ENCODE peak calls at places on chromosomes 11 and 22, in nine cellular contexts. One of them, this sample, is unnamed.

GRCh38 chr22:42716649-42717127 is 4.0 kb downstream of the A4GALT start:
- DNase-seq in fibroblast of lung: no peak
- DNase-seq in K562: no peak
- DNase-seq in HCT116: no peak
- DNase-seq in GM23248: no peak
- DNase-seq in kidney: no peak
- DNase-seq in GM12878: peak
- DNase-seq in neuronal stem cell: no peak
- DNase-seq in Karpas-422: peak
- DNase-seq in this sample: no peak

GRCh38 chr11:40219401-40219800 is 1240.1 kb downstream of the LRRC4C start:
- DNase-seq in fibroblast of lung: no peak
- DNase-seq in K562: no peak
- DNase-seq in HCT116: no peak
- DNase-seq in GM23248: no peak
- DNase-seq in kidney: no peak
- DNase-seq in GM12878: no peak
- DNase-seq in neuronal stem cell: no peak
- DNase-seq in Karpas-422: no peak
- DNase-seq in this sample: peak

GRCh38 chr11:68031136-68031459 is 617 bp downstream of the NDUFS8 start:
- DNase-seq in fibroblast of lung: no peak
- DNase-seq in K562: no peak
- DNase-seq in HCT116: no peak
- DNase-seq in GM23248: peak
- DNase-seq in kidney: no peak
- DNase-seq in GM12878: no peak
- DNase-seq in neuronal stem cell: no peak
- DNase-seq in Karpas-422: peak
- DNase-seq in this sample: peak

GRCh38 chr22:45769569-45770210 is 98.1 kb downstream of the ATXN10 start:
- DNase-seq in fibroblast of lung: peak
- DNase-seq in K562: no peak
- DNase-seq in HCT116: no peak
- DNase-seq in GM23248: peak
- DNase-seq in kidney: no peak
- DNase-seq in GM12878: no peak
- DNase-seq in neuronal stem cell: no peak
- DNase-seq in Karpas-422: peak
- DNase-seq in this sample: no peak

GRCh38 chr11:8087185-8087584 is 6.2 kb downstream of the TUB start:
- DNase-seq in fibroblast of lung: no peak
- DNase-seq in K562: no peak
- DNase-seq in HCT116: no peak
- DNase-seq in GM23248: peak
- DNase-seq in kidney: no peak
- DNase-seq in GM12878: no peak
- DNase-seq in neuronal stem cell: no peak
- DNase-seq in Karpas-422: peak
- DNase-seq in this sample: no peak

GRCh38 chr11:74577624-74578396 is 14.6 kb upstream of the POLD3 start:
- DNase-seq in fibroblast of lung: no peak
- DNase-seq in K562: no peak
- DNase-seq in HCT116: no peak
- DNase-seq in GM23248: peak
- DNase-seq in kidney: no peak
- DNase-seq in GM12878: no peak
- DNase-seq in neuronal stem cell: no peak
- DNase-seq in Karpas-422: no peak
- DNase-seq in this sample: no peak

GRCh38 chr11:130592056-130592455 is 143.6 kb downstream of the ADAMTS15 start:
- DNase-seq in fibroblast of lung: peak
- DNase-seq in K562: no peak
- DNase-seq in HCT116: no peak
- DNase-seq in GM23248: peak
- DNase-seq in kidney: no peak
- DNase-seq in GM12878: no peak
- DNase-seq in neuronal stem cell: no peak
- DNase-seq in Karpas-422: no peak
- DNase-seq in this sample: peak

GRCh38 chr22:33327348-33327860 is 269.2 kb upstream of the SYN3 start:
- DNase-seq in fibroblast of lung: no peak
- DNase-seq in K562: no peak
- DNase-seq in HCT116: no peak
- DNase-seq in GM23248: no peak
- DNase-seq in kidney: no peak
- DNase-seq in GM12878: no peak
- DNase-seq in neuronal stem cell: no peak
- DNase-seq in Karpas-422: no peak
- DNase-seq in this sample: no peak

GRCh38 chr22:37258810-37259472 is 14.9 kb upstream of the RAC2 start:
- DNase-seq in fibroblast of lung: no peak
- DNase-seq in K562: no peak
- DNase-seq in HCT116: no peak
- DNase-seq in GM23248: no peak
- DNase-seq in kidney: no peak
- DNase-seq in GM12878: no peak
- DNase-seq in neuronal stem cell: no peak
- DNase-seq in Karpas-422: peak
- DNase-seq in this sample: no peak

GRCh38 chr11:33867566-33867965 is 24.3 kb downstream of the LMO2 start:
- DNase-seq in fibroblast of lung: no peak
- DNase-seq in K562: no peak
- DNase-seq in HCT116: no peak
- DNase-seq in GM23248: no peak
- DNase-seq in kidney: no peak
- DNase-seq in GM12878: no peak
- DNase-seq in neuronal stem cell: no peak
- DNase-seq in Karpas-422: no peak
- DNase-seq in this sample: no peak

GRCh38 chr11:33863418-33864172 is 28.3 kb downstream of the LMO2 start:
- DNase-seq in fibroblast of lung: no peak
- DNase-seq in K562: no peak
- DNase-seq in HCT116: no peak
- DNase-seq in GM23248: no peak
- DNase-seq in kidney: no peak
- DNase-seq in GM12878: no peak
- DNase-seq in neuronal stem cell: no peak
- DNase-seq in Karpas-422: no peak
- DNase-seq in this sample: no peak

GRCh38 chr11:33861911-33862310 is 30.0 kb downstream of the LMO2 start:
- DNase-seq in fibroblast of lung: no peak
- DNase-seq in K562: no peak
- DNase-seq in HCT116: no peak
- DNase-seq in GM23248: no peak
- DNase-seq in kidney: no peak
- DNase-seq in GM12878: no peak
- DNase-seq in neuronal stem cell: no peak
- DNase-seq in Karpas-422: no peak
- DNase-seq in this sample: no peak

GRCh38 chr11:33861366-33861765 is 30.5 kb downstream of the LMO2 start:
- DNase-seq in fibroblast of lung: no peak
- DNase-seq in K562: no peak
- DNase-seq in HCT116: no peak
- DNase-seq in GM23248: no peak
- DNase-seq in kidney: no peak
- DNase-seq in GM12878: no peak
- DNase-seq in neuronal stem cell: no peak
- DNase-seq in Karpas-422: no peak
- DNase-seq in this sample: no peak

GRCh38 chr11:33864479-33864878 is 27.4 kb downstream of the LMO2 start:
- DNase-seq in fibroblast of lung: no peak
- DNase-seq in K562: no peak
- DNase-seq in HCT116: no peak
- DNase-seq in GM23248: no peak
- DNase-seq in kidney: no peak
- DNase-seq in GM12878: no peak
- DNase-seq in neuronal stem cell: no peak
- DNase-seq in Karpas-422: no peak
- DNase-seq in this sample: no peak
- H3K9ac ChIP-seq in fibroblast of lung: no peak
- H3K9ac ChIP-seq in K562: no peak
- H3K9ac ChIP-seq in HCT116: no peak
- H3K9ac ChIP-seq in GM23248: no peak
- H3K9ac ChIP-seq in kidney: no peak
- H3K9ac ChIP-seq in GM12878: no peak
- H3K9ac ChIP-seq in neuronal stem cell: peak
- H3K9ac ChIP-seq in Karpas-422: no peak
- H3K9ac ChIP-seq in this sample: no peak

DNA sequence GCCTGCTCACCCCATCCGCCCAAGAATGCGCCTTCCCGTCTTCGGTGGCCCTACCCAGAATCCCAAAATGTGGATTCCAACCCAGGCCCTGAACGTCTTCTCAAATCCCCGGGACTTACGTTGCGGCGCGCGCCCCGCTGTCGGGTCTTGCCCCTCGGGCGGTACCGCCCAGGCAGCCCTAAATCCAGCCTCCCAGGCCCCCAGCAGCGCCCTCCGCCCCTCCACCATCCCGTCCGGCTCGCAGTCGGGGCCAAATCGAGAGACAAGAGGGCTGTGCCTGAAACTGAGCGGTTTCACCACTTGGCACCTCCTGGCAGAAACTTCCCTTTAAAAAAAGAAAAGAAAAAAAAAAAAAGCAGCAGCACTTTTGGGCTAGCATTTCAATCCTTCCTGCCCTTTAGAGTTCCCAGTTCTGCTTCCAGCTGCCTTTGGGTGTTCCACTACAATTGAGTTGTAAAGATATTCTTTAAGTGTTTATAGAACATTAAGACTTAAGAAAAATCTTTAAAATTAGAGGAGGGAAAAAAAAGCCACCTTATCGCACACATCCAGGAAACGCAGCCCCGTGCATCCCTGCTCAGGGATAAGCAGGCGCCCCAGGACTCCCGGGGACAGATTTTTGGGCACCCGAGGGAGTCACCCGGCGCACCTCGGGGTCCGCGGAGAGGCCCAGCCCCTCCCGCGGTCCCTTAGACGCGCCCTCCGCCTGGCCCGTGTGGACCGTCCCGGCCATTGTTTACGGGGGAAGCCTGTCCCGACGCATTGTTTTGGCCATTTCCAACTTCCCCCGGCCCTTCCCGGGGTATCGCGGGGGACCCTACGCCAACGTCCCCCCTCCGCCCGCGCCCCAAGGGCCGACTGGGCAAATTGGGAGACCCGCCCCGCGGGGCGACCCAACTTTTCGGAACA is 57.6 kb downstream of the KCNJ4 start:
- DNase-seq in fibroblast of lung: peak
- DNase-seq in K562: no peak
- DNase-seq in HCT116: no peak
- DNase-seq in GM23248: peak
- DNase-seq in kidney: peak
- DNase-seq in GM12878: no peak
- DNase-seq in neuronal stem cell: peak
- DNase-seq in Karpas-422: peak
- DNase-seq in this sample: peak
- H3K4me3 ChIP-seq in fibroblast of lung: peak
- H3K4me3 ChIP-seq in K562: peak
- H3K4me3 ChIP-seq in HCT116: peak
- H3K4me3 ChIP-seq in GM23248: peak
- H3K4me3 ChIP-seq in kidney: peak
- H3K4me3 ChIP-seq in GM12878: peak
- H3K4me3 ChIP-seq in neuronal stem cell: peak
- H3K4me3 ChIP-seq in Karpas-422: peak
- H3K4me3 ChIP-seq in this sample: peak

DNA sequence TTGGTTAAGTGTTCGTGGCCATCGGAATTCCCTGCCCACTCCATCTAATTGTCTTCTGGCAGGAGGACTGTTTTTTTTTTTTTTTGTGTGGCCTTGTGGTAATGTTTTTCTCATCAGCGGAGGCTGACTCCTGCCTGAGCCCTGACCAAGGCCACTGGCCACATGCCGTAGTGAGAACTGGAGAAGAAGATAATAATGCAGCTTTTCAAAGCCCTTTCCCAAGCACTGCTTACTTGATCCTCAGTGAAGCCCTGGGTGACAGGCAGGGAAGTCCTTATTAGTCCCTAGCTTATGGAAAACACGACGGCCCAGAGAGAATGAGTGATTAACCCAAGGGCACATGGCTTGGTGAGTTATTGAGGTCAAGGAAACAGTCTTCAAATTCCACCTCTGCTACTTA is 71.2 kb downstream of the ADM start:
- DNase-seq in fibroblast of lung: no peak
- DNase-seq in K562: no peak
- DNase-seq in HCT116: no peak
- DNase-seq in GM23248: no peak
- DNase-seq in kidney: no peak
- DNase-seq in GM12878: no peak
- DNase-seq in neuronal stem cell: no peak
- DNase-seq in Karpas-422: no peak
- DNase-seq in this sample: no peak
- H3K9ac ChIP-seq in fibroblast of lung: no peak
- H3K9ac ChIP-seq in K562: no peak
- H3K9ac ChIP-seq in HCT116: no peak
- H3K9ac ChIP-seq in GM23248: no peak
- H3K9ac ChIP-seq in kidney: no peak
- H3K9ac ChIP-seq in GM12878: no peak
- H3K9ac ChIP-seq in neuronal stem cell: no peak
- H3K9ac ChIP-seq in Karpas-422: no peak
- H3K9ac ChIP-seq in this sample: peak

GRCh38 chr11:62552465-62552782 is 5.8 kb upstream of the AHNAK start:
- DNase-seq in fibroblast of lung: peak
- DNase-seq in K562: peak
- DNase-seq in HCT116: no peak
- DNase-seq in GM23248: peak
- DNase-seq in kidney: no peak
- DNase-seq in GM12878: no peak
- DNase-seq in neuronal stem cell: no peak
- DNase-seq in Karpas-422: no peak
- DNase-seq in this sample: peak
- H3K4me3 ChIP-seq in fibroblast of lung: peak
- H3K4me3 ChIP-seq in K562: no peak
- H3K4me3 ChIP-seq in HCT116: peak
- H3K4me3 ChIP-seq in GM23248: peak
- H3K4me3 ChIP-seq in kidney: peak
- H3K4me3 ChIP-seq in GM12878: no peak
- H3K4me3 ChIP-seq in neuronal stem cell: no peak
- H3K4me3 ChIP-seq in Karpas-422: no peak
- H3K4me3 ChIP-seq in this sample: peak

GRCh38 chr11:125957623-125958330 is 11.9 kb downstream of the VSIG10L2 start:
- DNase-seq in fibroblast of lung: no peak
- DNase-seq in K562: no peak
- DNase-seq in HCT116: no peak
- DNase-seq in GM23248: no peak
- DNase-seq in kidney: no peak
- DNase-seq in GM12878: no peak
- DNase-seq in neuronal stem cell: no peak
- DNase-seq in Karpas-422: no peak
- DNase-seq in this sample: no peak
- H3K9ac ChIP-seq in fibroblast of lung: no peak
- H3K9ac ChIP-seq in K562: no peak
- H3K9ac ChIP-seq in HCT116: no peak
- H3K9ac ChIP-seq in GM23248: no peak
- H3K9ac ChIP-seq in kidney: no peak
- H3K9ac ChIP-seq in GM12878: no peak
- H3K9ac ChIP-seq in neuronal stem cell: no peak
- H3K9ac ChIP-seq in Karpas-422: no peak
- H3K9ac ChIP-seq in this sample: peak

DNA sequence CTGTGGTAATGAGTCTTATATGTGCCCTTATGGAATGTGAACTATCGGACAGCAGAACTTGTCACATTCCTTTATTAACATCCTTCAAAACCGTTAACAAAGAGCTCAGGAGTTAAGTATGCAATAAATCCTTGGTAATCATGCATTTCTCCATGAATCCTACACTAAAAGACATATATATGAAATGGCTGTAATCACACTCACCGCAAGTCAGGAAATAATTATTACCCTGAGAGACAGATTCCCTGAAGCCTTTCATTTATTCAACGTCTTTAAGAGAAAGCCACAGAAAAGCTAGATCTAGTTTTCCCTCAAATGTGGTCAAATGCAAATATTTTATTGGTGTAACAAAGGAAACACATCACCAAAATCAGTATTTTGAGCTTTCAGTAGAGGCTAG is 7.3 kb downstream of the CLNS1A start:
- DNase-seq in fibroblast of lung: no peak
- DNase-seq in K562: no peak
- DNase-seq in HCT116: no peak
- DNase-seq in GM23248: no peak
- DNase-seq in kidney: no peak
- DNase-seq in GM12878: no peak
- DNase-seq in neuronal stem cell: no peak
- DNase-seq in Karpas-422: no peak
- DNase-seq in this sample: no peak
- H3K4me3 ChIP-seq in fibroblast of lung: no peak
- H3K4me3 ChIP-seq in K562: no peak
- H3K4me3 ChIP-seq in HCT116: no peak
- H3K4me3 ChIP-seq in GM23248: no peak
- H3K4me3 ChIP-seq in kidney: no peak
- H3K4me3 ChIP-seq in GM12878: no peak
- H3K4me3 ChIP-seq in neuronal stem cell: no peak
- H3K4me3 ChIP-seq in Karpas-422: no peak
- H3K4me3 ChIP-seq in this sample: no peak

This sample was measured in mesenchymal stem cell.